ENCODE peak calls at places on chromosome 9, in seven cellular contexts. One of them, this sample, is unnamed.

GRCh38 chr9:91407580-91408275 is 15.9 kb downstream of the NFIL3 start:
- DNase-seq in neural progenitor cell: no peak
- DNase-seq in H9: no peak
- DNase-seq in HFFc6: peak; percentile 5
- DNase-seq in A549: no peak
- DNase-seq in CD8-positive, alpha-beta T cell: no peak
- DNase-seq in PC-9: no peak
- DNase-seq in this sample: no peak

GRCh38 chr9:118522093-118523028 is 818.2 kb downstream of the TLR4 start:
- DNase-seq in neural progenitor cell: peak; percentile 84
- DNase-seq in HFFc6: peak; percentile 48
- DNase-seq in H9: peak; percentile 90
- DNase-seq in CD8-positive, alpha-beta T cell: no peak
- DNase-seq in A549: peak; percentile 56
- DNase-seq in PC-9: peak; percentile 36
- DNase-seq in this sample: peak; percentile 49

GRCh38 chr9:97723819-97724218 is 26.7 kb upstream of the XPA start:
- DNase-seq in PC-9: no peak
- DNase-seq in A549: no peak
- DNase-seq in CD8-positive, alpha-beta T cell: no peak
- DNase-seq in H9: no peak
- DNase-seq in HFFc6: no peak
- DNase-seq in neural progenitor cell: no peak
- DNase-seq in this sample: no peak

GRCh38 chr9:95757026-95757425 is 118.5 kb upstream of the ERCC6L2 start:
- DNase-seq in CD8-positive, alpha-beta T cell: no peak
- DNase-seq in neural progenitor cell: no peak
- DNase-seq in PC-9: no peak
- DNase-seq in HFFc6: peak; percentile 55
- DNase-seq in A549: no peak
- DNase-seq in H9: no peak
- DNase-seq in this sample: no peak

GRCh38 chr9:95773061-95773433 is 102.4 kb upstream of the ERCC6L2 start:
- DNase-seq in H9: no peak
- DNase-seq in neural progenitor cell: no peak
- DNase-seq in A549: no peak
- DNase-seq in PC-9: no peak
- DNase-seq in CD8-positive, alpha-beta T cell: no peak
- DNase-seq in HFFc6: no peak
- DNase-seq in this sample: no peak

GRCh38 chr9:98468567-98469239 is 213.3 kb upstream of the TBC1D2 start:
- DNase-seq in A549: no peak
- DNase-seq in CD8-positive, alpha-beta T cell: no peak
- DNase-seq in PC-9: no peak
- DNase-seq in neural progenitor cell: no peak
- DNase-seq in H9: no peak
- DNase-seq in HFFc6: no peak
- DNase-seq in this sample: no peak

GRCh38 chr9:136665111-136665703 is 2.5 kb downstream of the EGFL7 start:
- DNase-seq in H9: no peak
- DNase-seq in CD8-positive, alpha-beta T cell: no peak
- DNase-seq in neural progenitor cell: peak; percentile 76
- DNase-seq in A549: no peak
- DNase-seq in HFFc6: no peak
- DNase-seq in PC-9: peak; percentile 49
- DNase-seq in this sample: peak; percentile 49

GRCh38 chr9:69222953-69223352 is 48.9 kb downstream of the TJP2 start:
- DNase-seq in HFFc6: no peak
- DNase-seq in CD8-positive, alpha-beta T cell: no peak
- DNase-seq in H9: no peak
- DNase-seq in A549: no peak
- DNase-seq in PC-9: no peak
- DNase-seq in neural progenitor cell: no peak
- DNase-seq in this sample: no peak

GRCh38 chr9:99623780-99624364 is 197.8 kb upstream of the NR4A3 start:
- DNase-seq in CD8-positive, alpha-beta T cell: no peak
- DNase-seq in neural progenitor cell: no peak
- DNase-seq in HFFc6: no peak
- DNase-seq in H9: no peak
- DNase-seq in A549: no peak
- DNase-seq in PC-9: no peak
- DNase-seq in this sample: no peak

GRCh38 chr9:106286249-106286648 is 576.7 kb upstream of the ZNF462 start:
- DNase-seq in H9: peak; percentile 63
- DNase-seq in CD8-positive, alpha-beta T cell: no peak
- DNase-seq in neural progenitor cell: peak; percentile 84
- DNase-seq in HFFc6: no peak
- DNase-seq in A549: peak; percentile 11
- DNase-seq in PC-9: no peak
- DNase-seq in this sample: peak; percentile 30

GRCh38 chr9:114410910-114411309 is 23.1 kb upstream of the AKNA start:
- DNase-seq in neural progenitor cell: no peak
- DNase-seq in CD8-positive, alpha-beta T cell: no peak
- DNase-seq in A549: no peak
- DNase-seq in PC-9: no peak
- DNase-seq in H9: no peak
- DNase-seq in HFFc6: no peak
- DNase-seq in this sample: no peak

GRCh38 chr9:92558612-92559374 is 23.0 kb upstream of the ECM2 start:
- DNase-seq in PC-9: no peak
- DNase-seq in neural progenitor cell: no peak
- DNase-seq in H9: no peak
- DNase-seq in CD8-positive, alpha-beta T cell: no peak
- DNase-seq in HFFc6: no peak
- DNase-seq in A549: no peak
- DNase-seq in this sample: no peak

GRCh38 chr9:122015165-122015821 is 77.8 kb downstream of the TTLL11 start:
- DNase-seq in neural progenitor cell: no peak
- DNase-seq in A549: no peak
- DNase-seq in CD8-positive, alpha-beta T cell: no peak
- DNase-seq in H9: no peak
- DNase-seq in HFFc6: no peak
- DNase-seq in PC-9: no peak
- DNase-seq in this sample: no peak

GRCh38 chr9:118701985-118702384 is 667.2 kb downstream of the BRINP1 start:
- DNase-seq in H9: no peak
- DNase-seq in HFFc6: no peak
- DNase-seq in neural progenitor cell: no peak
- DNase-seq in CD8-positive, alpha-beta T cell: no peak
- DNase-seq in PC-9: no peak
- DNase-seq in A549: no peak
- DNase-seq in this sample: no peak

GRCh38 chr9:121607434-121608248 is 43.8 kb upstream of the DAB2IP start:
- DNase-seq in CD8-positive, alpha-beta T cell: no peak
- DNase-seq in A549: peak; percentile 64
- DNase-seq in H9: no peak
- DNase-seq in PC-9: peak; percentile 49
- DNase-seq in HFFc6: peak; percentile 16
- DNase-seq in neural progenitor cell: peak; percentile 43
- DNase-seq in this sample: no peak

GRCh38 chr9:112925058-112925641 is 34.5 kb upstream of the SLC46A2 start:
- DNase-seq in PC-9: peak; percentile 37
- DNase-seq in A549: peak; percentile 46
- DNase-seq in HFFc6: peak; percentile 13
- DNase-seq in H9: peak; percentile 37
- DNase-seq in CD8-positive, alpha-beta T cell: no peak
- DNase-seq in neural progenitor cell: peak; percentile 59
- DNase-seq in this sample: peak; percentile 28
- TF ChIP-seq CTCF in PC-9: peak; percentile 68
- TF ChIP-seq CTCF in A549: peak; percentile 66
- TF ChIP-seq CTCF in HFFc6: peak; percentile 75
- TF ChIP-seq CTCF in H9: peak; percentile 70
- TF ChIP-seq CTCF in CD8-positive, alpha-beta T cell: no peak
- TF ChIP-seq CTCF in neural progenitor cell: peak; percentile 68
- TF ChIP-seq CTCF in this sample: peak; percentile 67

DNA sequence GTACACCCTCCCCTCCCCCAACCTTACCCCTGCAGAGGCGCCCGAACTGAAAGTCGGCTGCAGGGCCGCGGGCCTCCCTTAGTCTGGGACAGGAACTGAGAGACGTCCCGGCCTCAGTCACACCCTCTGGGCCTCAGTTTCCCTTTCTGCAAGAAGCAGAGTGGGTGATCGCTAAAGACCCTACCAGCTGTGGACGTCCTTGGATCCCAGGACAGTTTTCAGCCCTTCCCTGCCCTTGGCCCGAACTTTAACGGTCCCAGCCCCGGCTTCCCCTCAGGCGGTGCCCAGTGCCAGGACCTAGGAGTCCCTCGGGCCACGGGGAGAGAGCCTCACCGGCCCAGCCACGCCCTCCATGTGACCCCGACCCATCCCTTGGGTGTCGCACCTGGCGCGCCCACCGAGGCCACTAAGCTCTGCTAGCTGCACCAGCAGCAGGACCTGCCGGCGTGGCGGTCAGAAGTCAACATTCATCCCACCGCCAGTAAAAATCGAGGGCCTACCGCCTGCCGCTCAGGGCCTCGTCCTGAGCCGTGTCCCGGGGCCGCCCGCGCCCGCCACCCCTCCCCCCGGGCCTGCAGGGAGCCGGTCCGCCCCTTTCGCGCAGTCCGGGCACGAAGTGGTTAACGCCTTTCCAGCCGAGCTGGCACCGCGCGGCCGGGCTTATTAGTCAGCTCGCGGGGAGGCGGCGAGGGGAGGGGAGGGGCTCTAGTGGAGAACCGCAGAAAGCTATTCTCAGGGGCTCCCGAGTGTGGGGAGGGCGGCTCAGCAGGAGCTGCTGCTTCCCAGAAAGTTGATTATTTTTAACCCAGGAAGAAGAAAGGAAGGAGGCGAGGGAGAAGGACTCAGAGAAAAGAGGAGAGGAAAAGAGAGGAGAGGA is 124.5 kb downstream of the C9orf50 start:
- DNase-seq in A549: peak; percentile 94
- DNase-seq in H9: peak; percentile 94
- DNase-seq in HFFc6: peak; percentile 85
- DNase-seq in neural progenitor cell: peak; percentile 98
- DNase-seq in CD8-positive, alpha-beta T cell: peak; percentile 79
- DNase-seq in PC-9: peak; percentile 94
- DNase-seq in this sample: peak; percentile 93
- TF ChIP-seq CTCF in A549: no peak
- TF ChIP-seq CTCF in H9: no peak
- TF ChIP-seq CTCF in HFFc6: no peak
- TF ChIP-seq CTCF in neural progenitor cell: no peak
- TF ChIP-seq CTCF in CD8-positive, alpha-beta T cell: no peak
- TF ChIP-seq CTCF in PC-9: no peak
- TF ChIP-seq CTCF in this sample: no peak

DNA sequence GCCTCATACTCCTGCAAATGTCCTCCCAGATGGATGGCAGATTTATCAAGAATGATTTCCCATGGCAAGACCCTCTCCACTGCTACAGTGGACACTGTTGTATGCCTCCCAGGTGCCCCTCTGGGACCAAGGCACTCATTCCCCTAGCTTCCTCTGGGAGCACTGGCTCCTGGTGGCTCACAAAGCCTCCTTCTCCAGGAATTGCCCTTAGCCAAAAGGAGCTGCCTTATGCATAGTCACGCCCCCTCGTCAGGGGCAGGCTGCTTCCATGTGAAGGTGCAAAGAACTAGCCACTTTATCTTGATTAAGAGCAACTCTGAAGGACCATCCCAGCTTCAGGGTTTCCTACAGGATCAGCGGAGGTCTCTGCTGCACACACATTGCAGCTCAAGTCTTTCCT is 358.1 kb downstream of the CDK5RAP2 start:
- DNase-seq in CD8-positive, alpha-beta T cell: no peak
- DNase-seq in A549: no peak
- DNase-seq in neural progenitor cell: no peak
- DNase-seq in H9: peak; percentile 64
- DNase-seq in PC-9: no peak
- DNase-seq in HFFc6: no peak
- DNase-seq in this sample: no peak
- TF ChIP-seq CTCF in CD8-positive, alpha-beta T cell: no peak
- TF ChIP-seq CTCF in A549: no peak
- TF ChIP-seq CTCF in neural progenitor cell: no peak
- TF ChIP-seq CTCF in H9: peak; percentile 12
- TF ChIP-seq CTCF in PC-9: no peak
- TF ChIP-seq CTCF in HFFc6: no peak
- TF ChIP-seq CTCF in this sample: no peak

DNA sequence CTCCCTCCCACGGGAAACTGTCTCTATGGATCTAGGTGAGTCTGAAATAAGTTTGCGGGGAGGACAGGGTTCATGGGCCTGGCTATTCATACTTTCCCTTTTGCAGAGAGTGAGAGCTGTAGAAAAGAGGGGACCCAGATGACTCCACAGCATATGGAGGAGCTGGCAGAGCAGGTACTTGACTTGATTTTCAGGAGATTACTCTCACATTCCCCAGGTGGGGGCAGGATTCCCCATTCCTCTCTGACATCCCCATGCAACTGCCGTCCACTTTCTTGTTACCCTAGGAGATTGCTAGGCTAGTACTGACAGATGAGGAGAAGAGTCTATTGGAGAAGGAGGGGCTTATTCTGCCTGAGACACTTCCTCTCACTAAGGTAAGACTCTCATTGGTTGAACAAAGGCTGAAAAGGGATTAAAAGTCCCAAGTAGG is 659 bp downstream of the CREB3 start:
- DNase-seq in A549: peak; percentile 78
- DNase-seq in HFFc6: peak; percentile 72
- DNase-seq in neural progenitor cell: peak; percentile 77
- DNase-seq in CD8-positive, alpha-beta T cell: no peak
- DNase-seq in PC-9: peak; percentile 53
- DNase-seq in H9: peak; percentile 78
- DNase-seq in this sample: no peak
- TF ChIP-seq CTCF in A549: peak; percentile 36
- TF ChIP-seq CTCF in HFFc6: peak; percentile 53
- TF ChIP-seq CTCF in neural progenitor cell: peak; percentile 31
- TF ChIP-seq CTCF in CD8-positive, alpha-beta T cell: no peak
- TF ChIP-seq CTCF in PC-9: no peak
- TF ChIP-seq CTCF in H9: peak; percentile 38
- TF ChIP-seq CTCF in this sample: no peak

This sample was measured in neural crest cell.